ENCODE peak calls at places on chromosome 4, in ten cellular contexts. A is GM12891; W is bronchial epithelial cell; E is AG08395; M is NCI-H187 treated with DMSO at 0.1 percent for 48 hours; I is fibroblast of lung; Z is A549; S is activated CD8-positive, alpha-beta memory T cell treated with anti-CD3 and anti-CD28 coated beads for 48 hours; F is adipocyte; Q is NCI-H2171 treated with DMSO at 0.1 percent for 48 hours. J is an unnamed sample.

GRCh38 chr4:54085284-54085683 is 14.7 kb upstream of the GSX2 start:
- DNase-seq in A (no peak), W (peak), E (peak), M (no peak), I (peak), Z (peak), S (no peak), F (peak), Q (no peak), J (peak)

GRCh38 chr4:139419388-139419914 is 34.5 kb upstream of the RAB33B start:
- DNase-seq in A (no peak), W (peak), E (peak), M (no peak), I (peak), Z (no peak), S (no peak), F (peak), Q (peak), J (peak)

GRCh38 chr4:54709281-54709854 is 51.6 kb downstream of the KIT start:
- DNase-seq in A (no peak), W (no peak), E (no peak), M (no peak), I (no peak), Z (no peak), S (no peak), F (peak), Q (no peak), J (no peak)

GRCh38 chr4:112036881-112037280 is 108.4 kb upstream of the FAM241A start:
- DNase-seq in A (no peak), W (no peak), E (peak), M (no peak), I (no peak), Z (no peak), S (no peak), F (no peak), Q (no peak), J (no peak)

GRCh38 chr4:40612831-40613230 is 16.8 kb downstream of the RBM47 start:
- DNase-seq in A (no peak), W (no peak), E (no peak), M (no peak), I (no peak), Z (no peak), S (no peak), F (no peak), Q (no peak), J (no peak)

GRCh38 chr4:88752754-88753153 is 55.1 kb upstream of the NAP1L5 start:
- DNase-seq in A (no peak), W (no peak), E (no peak), M (no peak), I (no peak), Z (no peak), S (no peak), F (no peak), Q (no peak), J (no peak)

GRCh38 chr4:52655505-52655904 is 3.6 kb downstream of the USP46 start:
- DNase-seq in A (no peak), W (peak), E (no peak), M (no peak), I (no peak), Z (no peak), S (no peak), F (peak), Q (no peak), J (no peak)

GRCh38 chr4:88415982-88416381 is 37.3 kb downstream of the HERC6 start:
- DNase-seq in A (no peak), W (no peak), E (no peak), M (no peak), I (no peak), Z (no peak), S (no peak), F (no peak), Q (no peak), J (no peak)

GRCh38 chr4:55116450-55116849 is 8.9 kb downstream of the KDR start:
- DNase-seq in A (no peak), W (peak), E (peak), M (no peak), I (peak), Z (no peak), S (no peak), F (no peak), Q (no peak), J (no peak)

GRCh38 chr4:6568689-6569332 is 6.2 kb upstream of the MAN2B2 start:
- DNase-seq in A (no peak), W (peak), E (peak), M (no peak), I (peak), Z (peak), S (no peak), F (peak), Q (no peak), J (peak)

GRCh38 chr4:84530871-84531270 is 31.8 kb upstream of the NKX6-1 start:
- DNase-seq in A (no peak), W (peak), E (no peak), M (no peak), I (peak), Z (peak), S (no peak), F (peak), Q (no peak), J (peak)

GRCh38 chr4:26196567-26196966 is 124.2 kb upstream of the RBPJ start:
- DNase-seq in A (no peak), W (no peak), E (no peak), M (no peak), I (no peak), Z (no peak), S (no peak), F (no peak), Q (no peak), J (no peak)

GRCh38 chr4:173318648-173319211 is 15.4 kb downstream of the HMGB2 start:
- DNase-seq in A (no peak), W (peak), E (peak), M (no peak), I (peak), Z (peak), S (no peak), F (peak), Q (peak), J (peak)

GRCh38 chr4:18869166-18869565 is 847.6 kb upstream of the LCORL start:
- DNase-seq in A (no peak), W (no peak), E (no peak), M (no peak), I (no peak), Z (no peak), S (no peak), F (peak), Q (no peak), J (peak)

GRCh38 chr4:48710446-48711209 is 69.5 kb downstream of the FRYL start:
- DNase-seq in A (no peak), W (peak), E (no peak), M (no peak), I (peak), Z (no peak), S (no peak), F (peak), Q (no peak), J (no peak)

GRCh38 chr4:8038702-8039251 is 99.1 kb upstream of the AFAP1 start:
- DNase-seq in A (no peak), W (no peak), E (no peak), M (peak), I (no peak), Z (no peak), S (no peak), F (no peak), Q (peak), J (no peak)

GRCh38 chr4:77025643-77026321 is 50.0 kb downstream of the CCNI start:
- DNase-seq in A (no peak), W (no peak), E (peak), M (no peak), I (peak), Z (no peak), S (no peak), F (no peak), Q (no peak), J (no peak)

GRCh38 chr4:30721353-30722091 is 1.4 kb downstream of the PCDH7 start:
- DNase-seq in A (no peak), W (no peak), E (no peak), M (no peak), I (peak), Z (peak), S (no peak), F (peak), Q (no peak), J (no peak)

GRCh38 chr4:168712316-168712855 is 215.5 kb downstream of the PALLD start:
- DNase-seq in A (no peak), W (no peak), E (no peak), M (no peak), I (peak), Z (no peak), S (no peak), F (no peak), Q (no peak), J (no peak)

GRCh38 chr4:164977243-164978164 is at the start of gene TRIM61:
- DNase-seq in A (no peak), W (no peak), E (peak), M (no peak), I (peak), Z (no peak), S (peak), F (no peak), Q (peak), J (no peak)

GRCh38 chr4:25312496-25313193 is at the start of gene ZCCHC4:
- DNase-seq in A (peak), W (peak), E (peak), M (peak), I (peak), Z (peak), S (peak), F (peak), Q (peak), J (peak)